ENCODE peak calls at places on chromosomes 5 and 9, in ten cellular contexts. B is dorsolateral prefrontal cortex; I is stimulated activated CD4-positive, alpha-beta T cell treated with anti-CD3 and anti-CD28 coated beads, Interleukin-4, amount 100 ng/mL, for 4 hours; W is NCI-H1092 treated with DMSO at 0.1 percent for 48 hours; P is mesendoderm; L is activated T-cell treated with anti-CD3 and anti-CD28 coated beads for 1 hour; A is tibial nerve; O is Peyer's patch; F is effector CD4-positive, alpha-beta T cell; T is H7. S is an unnamed sample.

GRCh38 chr5:149310947-149311675 is 34.2 kb upstream of the GRPEL2 start:
- DNase-seq in L (no peak), F (no peak), O (no peak), T (peak; percentile 66), B (no peak), A (no peak), W (no peak), I (no peak), P (peak; percentile 90), S (no peak)

GRCh38 chr5:142944140-142944539 is 174.0 kb downstream of the ARHGAP26 start:
- DNase-seq in B (no peak), T (no peak), W (no peak), O (no peak), F (no peak), A (no peak), I (no peak), L (no peak), P (no peak), S (no peak)

GRCh38 chr9:120377268-120378150 is 202.5 kb downstream of the CDK5RAP2 start:
- DNase-seq in A (no peak), T (no peak), P (no peak), W (no peak), O (no peak), F (no peak), I (no peak), L (no peak), B (no peak), S (no peak)

GRCh38 chr5:180235077-180235476 is 26.1 kb upstream of the RASGEF1C start:
- DNase-seq in L (no peak), O (no peak), B (no peak), F (no peak), A (no peak), T (peak; percentile 43), I (no peak), W (no peak), P (peak; percentile 32), S (no peak)

GRCh38 chr5:78162253-78162862 is 132.1 kb downstream of the AP3B1 start:
- DNase-seq in F (no peak), B (no peak), P (peak; percentile 45), T (peak; percentile 14), W (peak; percentile 59), A (no peak), I (no peak), L (no peak), O (no peak), S (no peak)

GRCh38 chr5:141963706-141964105 is 5.2 kb upstream of the RNF14 start:
- DNase-seq in B (no peak), T (no peak), I (no peak), A (no peak), O (no peak), L (no peak), F (no peak), P (no peak), W (no peak), S (no peak)

GRCh38 chr9:4145482-4145881 is 154.4 kb downstream of the GLIS3 start:
- DNase-seq in B (no peak), A (no peak), T (no peak), F (no peak), O (no peak), P (peak; percentile 33), I (no peak), W (no peak), L (no peak), S (no peak)

GRCh38 chr5:52915176-52915875 is 73.8 kb upstream of the ITGA2 start:
- DNase-seq in L (peak; percentile 25), B (no peak), O (peak; percentile 29), P (peak; percentile 78), F (peak; percentile 17), A (no peak), W (peak; percentile 75), T (peak; percentile 14), I (peak; percentile 24), S (peak; percentile 59)

GRCh38 chr5:68631884-68632283 is 416.3 kb downstream of the PIK3R1 start:
- DNase-seq in F (no peak), W (no peak), L (no peak), I (no peak), T (no peak), O (no peak), A (no peak), P (peak; percentile 26), B (no peak), S (no peak)

GRCh38 chr9:16825364-16825763 is 45.1 kb downstream of the BNC2 start:
- DNase-seq in F (no peak), A (no peak), B (no peak), L (no peak), I (no peak), O (no peak), T (no peak), W (no peak), P (no peak), S (no peak)

GRCh38 chr9:34170252-34170915 is 8.5 kb upstream of the UBAP1 start:
- DNase-seq in P (no peak), W (no peak), T (no peak), I (no peak), A (no peak), L (no peak), O (no peak), F (no peak), B (no peak), S (no peak)